ENCODE peak calls at places on chromosomes 2 and 18, in five cellular contexts. K is OCI-LY7; N is effector memory CD4-positive, alpha-beta T cell; L is RWPE1; M is dorsolateral prefrontal cortex. W is an unnamed sample.

GRCh38 chr18:31267823-31268481 is 50.0 kb upstream of the DSG1 start:
- DNase-seq in M (no peak), K (no peak), N (no peak), L (no peak), W (no peak)

GRCh38 chr2:2653221-2653620 is 322.1 kb upstream of the MYT1L start:
- DNase-seq in N (no peak), M (no peak), L (no peak), K (no peak), W (no peak)

GRCh38 chr18:13048061-13048605 is 57.0 kb downstream of the CEP192 start:
- DNase-seq in M (no peak), N (no peak), L (no peak), K (no peak), W (no peak)

GRCh38 chr2:232239956-232240681 is 138.4 kb upstream of the ALPP start:
- DNase-seq in K (no peak), M (no peak), L (peak), N (no peak), W (no peak)

GRCh38 chr2:173193925-173194324 is 118.3 kb downstream of the MAP3K20 start:
- DNase-seq in K (no peak), N (no peak), M (no peak), L (no peak), W (no peak)

GRCh38 chr2:85409719-85410583 is at the start of gene CAPG:
- DNase-seq in L (peak), M (no peak), K (peak), N (no peak), W (no peak)

GRCh38 chr2:204791230-204791629 is 246.0 kb downstream of the PARD3B start:
- DNase-seq in L (no peak), M (no peak), K (no peak), N (no peak), W (no peak)

GRCh38 chr2:123521868-123522267 is 503.2 kb upstream of the CNTNAP5 start:
- DNase-seq in K (no peak), L (no peak), M (no peak), N (no peak), W (no peak)

GRCh38 chr2:159921752-159922404 is 123.9 kb upstream of the CD302 start:
- DNase-seq in M (peak), N (peak), K (peak), L (no peak), W (peak)

GRCh38 chr2:27058210-27058609 is 6.7 kb downstream of the AGBL5 start:
- DNase-seq in N (no peak), K (no peak), M (no peak), L (no peak), W (no peak)

GRCh38 chr18:47794725-47795447 is 135.6 kb downstream of the SMAD2 start:
- DNase-seq in N (no peak), K (no peak), L (no peak), M (no peak), W (no peak)

GRCh38 chr2:236714061-236714460 is 144.4 kb downstream of the ACKR3 start:
- DNase-seq in K (no peak), M (no peak), N (no peak), L (no peak), W (no peak)

GRCh38 chr18:58761241-58761969 is 90.1 kb downstream of the MALT1 start:
- DNase-seq in M (no peak), L (no peak), K (peak), N (no peak), W (no peak)

GRCh38 chr18:48794251-48794970 is 156.4 kb downstream of the SMAD7 start:
- DNase-seq in K (no peak), M (no peak), N (no peak), L (no peak), W (no peak)

GRCh38 chr2:35298493-35298892 is 1057.1 kb upstream of the CRIM1 start:
- DNase-seq in L (peak), N (no peak), K (no peak), M (no peak), W (no peak)

GRCh38 chr2:185891804-185892411 is 153.3 kb downstream of the FSIP2 start:
- DNase-seq in N (no peak), L (no peak), K (no peak), M (no peak), W (no peak)

GRCh38 chr2:232476791-232477190 is 10.8 kb downstream of the ECEL1 start:
- DNase-seq in M (no peak), N (no peak), L (no peak), K (no peak), W (no peak)

GRCh38 chr2:27262379-27263286 is at the start of gene SLC30A3:
- DNase-seq in M (peak), N (peak), L (peak), K (peak), W (no peak)

GRCh38 chr2:42923632-42924425 is 131.4 kb upstream of the HAAO start:
- DNase-seq in K (no peak), N (no peak), M (no peak), L (no peak), W (no peak)

GRCh38 chr2:13002536-13002935 is 285.8 kb downstream of the TRIB2 start:
- DNase-seq in M (no peak), N (no peak), L (no peak), K (no peak), W (no peak)

GRCh38 chr18:7894592-7894991 is 327.5 kb downstream of the PTPRM start:
- DNase-seq in N (no peak), K (no peak), M (no peak), L (no peak), W (no peak)

GRCh38 chr2:69645026-69645425 is 1.5 kb upstream of the AAK1 start:
- DNase-seq in M (no peak), N (peak), L (no peak), K (peak), W (no peak)

GRCh38 chr2:174442546-174443510 is 44.0 kb downstream of the GPR155 start:
- DNase-seq in N (no peak), K (peak), M (no peak), L (peak), W (no peak)

DNA sequence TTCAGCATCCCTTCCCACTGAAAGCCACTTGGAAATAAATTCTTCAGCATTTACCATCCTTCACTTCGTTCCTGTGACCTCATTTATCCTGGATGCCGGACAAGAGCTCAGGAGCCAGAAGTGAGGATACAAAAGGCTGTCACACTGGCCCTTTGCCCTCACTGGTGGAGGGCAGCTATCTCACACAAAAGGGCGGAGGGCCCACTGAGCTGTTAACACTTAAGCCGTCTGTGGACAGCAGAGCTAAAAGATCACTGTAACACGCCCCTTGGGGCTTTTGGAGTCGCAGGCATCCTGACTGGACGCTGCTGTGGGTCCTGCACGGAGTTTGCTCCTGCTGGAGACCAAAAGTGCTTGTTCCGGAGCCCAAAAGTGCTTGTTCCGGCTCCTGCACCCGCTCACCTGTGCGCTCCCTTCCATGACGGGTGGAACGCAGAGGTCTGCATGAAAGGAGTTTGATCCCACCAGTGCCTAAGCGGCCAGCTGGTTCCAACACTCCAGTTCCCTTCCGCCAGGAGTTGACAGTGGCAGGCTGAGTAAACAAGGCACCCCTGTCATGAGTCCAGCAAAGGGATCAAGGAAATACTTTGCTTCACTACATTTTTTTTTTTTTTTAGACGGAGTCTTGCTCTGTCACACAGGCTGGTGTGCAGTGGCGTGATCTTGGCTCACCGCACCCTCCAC is 572.0 kb upstream of the LINC00305 start:
- DNase-seq in K (no peak), L (no peak), N (no peak), M (no peak), W (no peak)
- H3K27ac ChIP-seq in K (no peak), L (no peak), N (no peak), M (no peak), W (no peak)

GRCh38 chr2:68157402-68158133 is at the start of gene PNO1:
- DNase-seq in L (peak), K (peak), M (peak), N (peak), W (peak)

GRCh38 chr2:68155618-68156017 is 2.1 kb upstream of the PNO1 start:
- DNase-seq in K (no peak), L (no peak), M (no peak), N (no peak), W (no peak)

GRCh38 chr2:68157002-68157401 is 686 bp upstream of the PNO1 start:
- DNase-seq in M (no peak), K (no peak), L (no peak), N (no peak), W (peak)

GRCh38 chr2:68158134-68158447 is 403 bp downstream of the PNO1 start:
- DNase-seq in L (no peak), N (no peak), M (no peak), K (no peak), W (no peak)

DNA sequence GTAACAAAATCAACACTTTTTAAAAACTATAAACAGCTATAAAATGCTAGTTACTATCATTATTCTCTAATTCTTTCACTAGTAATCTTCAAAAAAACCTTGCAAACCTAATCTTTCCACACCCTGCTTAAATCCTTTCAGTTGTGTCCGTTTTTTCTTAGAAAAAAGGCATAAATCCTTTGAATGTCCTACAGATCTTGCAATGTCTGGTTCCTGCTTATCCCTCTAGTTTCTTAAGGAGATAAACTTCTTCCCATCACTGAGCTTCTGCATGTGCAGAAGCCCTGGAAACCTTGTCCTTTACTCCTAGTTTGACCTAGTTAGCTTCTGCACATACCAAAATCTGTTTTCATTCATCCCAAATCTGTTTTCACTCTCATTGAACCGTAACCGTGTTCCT is 1.3 kb upstream of the PNO1 start:
- DNase-seq in M (no peak), N (no peak), K (no peak), L (no peak), W (no peak)
- H3K27ac ChIP-seq in M (peak), N (no peak), K (peak), L (peak), W (no peak)

GRCh38 chr2:28810384-28811285 is at the start of gene SPDYA:
- DNase-seq in M (peak), N (peak), L (peak), K (no peak), W (peak)
- H3K27ac ChIP-seq in M (no peak), N (peak), L (peak), K (no peak), W (no peak)

GRCh38 chr18:23302514-23302851 is 150.6 kb upstream of the RIOK3 start:
- DNase-seq in L (no peak), N (no peak), M (no peak), K (no peak), W (no peak)
- H3K27ac ChIP-seq in L (peak), N (no peak), M (no peak), K (no peak), W (no peak)

GRCh38 chr2:10192392-10192791 is 69.9 kb downstream of the RRM2 start:
- DNase-seq in L (no peak), N (no peak), K (no peak), M (no peak), W (no peak)

GRCh38 chr2:10191554-10191953 is 69.0 kb downstream of the RRM2 start:
- DNase-seq in N (no peak), M (no peak), K (no peak), L (no peak), W (no peak)

GRCh38 chr2:10195278-10196219 is 73.0 kb downstream of the RRM2 start:
- DNase-seq in L (no peak), N (no peak), K (no peak), M (no peak), W (no peak)

GRCh38 chr2:10194021-10194820 is 71.7 kb downstream of the RRM2 start:
- DNase-seq in K (no peak), M (no peak), N (no peak), L (no peak), W (no peak)

GRCh38 chr2:10193276-10193675 is 70.7 kb downstream of the RRM2 start:
- DNase-seq in L (no peak), M (no peak), K (no peak), N (no peak), W (no peak)
- H3K27ac ChIP-seq in L (peak), M (peak), K (no peak), N (no peak), W (no peak)

GRCh38 chr2:100601661-100602060 is 38.9 kb downstream of the PDCL3 start:
- DNase-seq in L (no peak), N (no peak), K (no peak), M (no peak), W (no peak)

GRCh38 chr2:100606332-100606731 is 43.5 kb downstream of the PDCL3 start:
- DNase-seq in K (no peak), M (no peak), L (no peak), N (no peak), W (no peak)

GRCh38 chr2:100603945-100604633 is 41.3 kb downstream of the PDCL3 start:
- DNase-seq in L (no peak), M (no peak), K (no peak), N (no peak), W (no peak)

GRCh38 chr2:100606740-100607343 is 44.0 kb downstream of the PDCL3 start:
- DNase-seq in N (peak), L (peak), M (no peak), K (peak), W (peak)

DNA sequence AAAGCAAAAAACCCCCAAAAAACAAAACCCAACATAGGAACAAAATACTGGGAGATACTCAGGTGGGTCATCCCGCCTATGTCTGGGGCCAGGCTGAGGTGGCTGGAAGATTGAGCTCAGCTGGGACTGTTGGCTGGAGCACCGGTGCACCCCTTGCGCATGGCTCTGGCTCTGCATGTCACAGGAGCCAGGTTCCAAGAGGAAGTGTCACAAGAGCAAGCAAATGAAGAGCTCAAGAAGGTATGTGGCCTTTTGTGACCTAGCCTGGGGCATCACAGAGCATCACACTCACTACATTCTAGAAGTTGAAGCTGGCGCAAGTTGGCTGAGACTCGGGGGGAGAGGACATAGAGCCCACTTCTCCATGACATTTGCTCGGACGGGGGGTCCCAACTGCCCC is 40.6 kb downstream of the PDCL3 start:
- DNase-seq in N (no peak), K (no peak), L (no peak), M (no peak), W (no peak)
- H3K27ac ChIP-seq in N (no peak), K (no peak), L (no peak), M (no peak), W (peak)

GRCh38 chr2:128304330-128304714 is 14.3 kb downstream of the HS6ST1 start:
- DNase-seq in K (no peak), M (no peak), L (no peak), N (no peak), W (no peak)

GRCh38 chr2:128304715-128305554 is 13.7 kb downstream of the HS6ST1 start:
- DNase-seq in L (peak), N (no peak), K (no peak), M (no peak), W (no peak)

GRCh38 chr2:128306081-128306930 is 12.4 kb downstream of the HS6ST1 start:
- DNase-seq in N (no peak), M (peak), L (peak), K (no peak), W (no peak)

GRCh38 chr2:128306931-128307460 is 11.7 kb downstream of the HS6ST1 start:
- DNase-seq in K (no peak), N (no peak), M (no peak), L (no peak), W (no peak)

DNA sequence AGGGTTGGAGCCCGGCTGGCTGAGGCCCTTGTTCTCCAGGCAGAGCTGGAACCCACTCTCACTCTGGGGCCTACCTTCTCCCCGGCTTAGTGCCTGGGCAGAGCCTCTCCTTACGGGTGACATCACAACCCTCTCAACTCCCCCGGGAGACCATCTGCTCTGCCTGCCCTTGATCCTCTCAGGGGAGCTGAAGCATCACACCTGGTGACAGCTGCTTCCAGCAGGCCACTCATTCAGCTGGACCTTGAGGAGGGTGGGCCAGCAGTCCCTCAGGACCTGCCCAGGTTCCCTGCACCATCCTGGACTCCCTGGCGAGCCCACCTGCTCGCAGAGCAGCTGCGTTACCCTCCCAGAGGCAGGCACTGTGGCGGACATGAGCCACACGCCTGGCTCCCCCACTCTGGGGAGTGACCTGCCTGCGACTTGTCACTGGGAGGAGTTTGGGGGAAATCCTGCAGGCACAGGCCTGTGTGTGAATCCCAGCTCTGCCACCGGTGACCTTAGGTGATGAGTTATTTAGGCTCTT is 13.1 kb downstream of the HS6ST1 start:
- DNase-seq in L (peak), K (peak), M (no peak), N (no peak), W (no peak)
- H3K27ac ChIP-seq in L (peak), K (no peak), M (peak), N (no peak), W (peak)

GRCh38 chr18:42937434-42937833 is 178.1 kb downstream of the RIT2 start:
- DNase-seq in M (no peak), N (no peak), K (no peak), L (no peak), W (no peak)
- H3K27ac ChIP-seq in M (no peak), N (no peak), K (no peak), L (no peak), W (no peak)

GRCh38 chr2:64114063-64114911 is 29.9 kb downstream of the PELI1 start:
- DNase-seq in K (no peak), M (no peak), N (no peak), L (peak), W (no peak)

GRCh38 chr2:64114912-64115277 is 29.3 kb downstream of the PELI1 start:
- DNase-seq in L (no peak), M (no peak), K (no peak), N (no peak), W (no peak)

GRCh38 chr2:64108842-64109241 is 35.4 kb downstream of the PELI1 start:
- DNase-seq in K (no peak), L (no peak), N (no peak), M (no peak), W (no peak)

GRCh38 chr2:64112016-64112415 is 32.2 kb downstream of the PELI1 start:
- DNase-seq in M (no peak), K (no peak), L (no peak), N (no peak), W (no peak)

DNA sequence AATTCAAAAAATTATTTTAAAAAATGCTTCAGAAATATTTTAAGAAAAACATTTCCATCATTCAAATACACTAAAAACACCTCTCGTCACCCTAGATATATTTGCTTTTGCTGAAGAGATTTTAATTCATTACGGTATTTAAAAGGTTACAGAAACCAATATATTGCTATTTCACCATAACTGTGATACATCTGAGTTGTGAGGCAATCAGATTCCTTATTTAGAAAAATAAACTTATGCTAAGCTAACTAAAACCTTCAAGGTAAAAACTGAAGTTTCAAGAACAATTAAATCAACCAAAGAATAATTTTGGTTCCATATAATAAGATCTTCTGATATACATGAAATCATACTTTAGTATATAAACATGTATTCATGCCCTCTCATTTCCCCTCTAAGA is 32.8 kb downstream of the PELI1 start:
- DNase-seq in N (no peak), K (no peak), L (no peak), M (no peak), W (no peak)
- H3K27ac ChIP-seq in N (no peak), K (peak), L (no peak), M (no peak), W (no peak)

W was measured in caudate nucleus.